ENCODE peak calls at places on chromosomes 12 and 14, in nine cellular contexts. T is HepG2, B is fibroblast of lung, C is hepatocyte, N is PC-3, Q is GM23338, E is GM23248, Y is neural progenitor cell, H is HCT116. V is an unnamed sample.

GRCh38 chr14:21449899-21450216 is 6.1 kb downstream of the CHD8 start:
- DNase-seq in T (no peak), B (no peak), C (no peak), N (no peak), Q (no peak), E (no peak), Y (no peak), H (no peak), V (no peak)

GRCh38 chr14:64623576-64624165 is 73.9 kb downstream of the PPP1R36 start:
- DNase-seq in T (no peak), B (no peak), C (no peak), N (no peak), Q (no peak), E (no peak), Y (peak), H (no peak), V (no peak)

GRCh38 chr12:91379051-91379775 is 196.6 kb upstream of the DCN start:
- DNase-seq in T (no peak), B (no peak), C (no peak), N (no peak), Q (no peak), E (no peak), Y (no peak), H (no peak), V (no peak)

GRCh38 chr12:29831173-29831572 is 47.4 kb upstream of the TMTC1 start:
- DNase-seq in T (no peak), B (no peak), C (no peak), N (no peak), Q (peak), E (no peak), Y (no peak), H (no peak), V (no peak)

GRCh38 chr12:94204647-94205247 is 56.4 kb downstream of the PLXNC1 start:
- DNase-seq in T (no peak), B (no peak), C (no peak), N (no peak), Q (no peak), E (no peak), Y (no peak), H (no peak), V (no peak)

GRCh38 chr14:59919582-59920377 is at the start of gene LRRC9:
- DNase-seq in T (peak), B (peak), C (peak), N (no peak), Q (peak), E (peak), Y (peak), H (no peak), V (no peak)

GRCh38 chr14:65879218-65880009 is 466.9 kb downstream of the FUT8 start:
- DNase-seq in T (no peak), B (peak), C (no peak), N (peak), Q (no peak), E (peak), Y (no peak), H (peak), V (no peak)

GRCh38 chr12:116284401-116284800 is 6.9 kb upstream of the MED13L start:
- DNase-seq in T (no peak), B (no peak), C (no peak), N (no peak), Q (no peak), E (no peak), Y (no peak), H (no peak), V (no peak)

GRCh38 chr12:33439587-33440011 is at the start of gene SYT10:
- DNase-seq in T (no peak), B (peak), C (peak), N (no peak), Q (peak), E (peak), Y (peak), H (no peak), V (no peak)

GRCh38 chr12:101127521-101128219 is 82.4 kb downstream of the SLC5A8 start:
- DNase-seq in T (no peak), B (peak), C (no peak), N (no peak), Q (no peak), E (peak), Y (no peak), H (no peak), V (no peak)

GRCh38 chr12:42039146-42039545 is 105.5 kb downstream of the GXYLT1 start:
- DNase-seq in T (no peak), B (peak), C (no peak), N (peak), Q (peak), E (peak), Y (no peak), H (peak), V (no peak)

GRCh38 chr14:80055912-80056801 is 155.1 kb downstream of the DIO2 start:
- DNase-seq in T (peak), B (peak), C (peak), N (peak), Q (peak), E (peak), Y (peak), H (no peak), V (no peak)

GRCh38 chr14:63308723-63309317 is 9.9 kb downstream of the GPHB5 start:
- DNase-seq in T (peak), B (peak), C (peak), N (peak), Q (peak), E (peak), Y (peak), H (peak), V (no peak)

GRCh38 chr14:76376001-76376404 is at the start of gene ESRRB:
- DNase-seq in T (no peak), B (peak), C (peak), N (no peak), Q (peak), E (peak), Y (peak), H (peak), V (peak)

GRCh38 chr12:49764126-49764525 is 22.8 kb downstream of the TMBIM6 start:
- DNase-seq in T (no peak), B (no peak), C (no peak), N (no peak), Q (no peak), E (no peak), Y (no peak), H (no peak), V (no peak)

GRCh38 chr14:58574623-58575022 is 63.1 kb upstream of the DACT1 start:
- DNase-seq in T (no peak), B (no peak), C (no peak), N (peak), Q (peak), E (peak), Y (no peak), H (no peak), V (no peak)

GRCh38 chr12:45989857-45990467 is 412 bp downstream of the SCAF11 start:
- DNase-seq in T (peak), B (peak), C (peak), N (peak), Q (peak), E (peak), Y (peak), H (peak), V (no peak)

GRCh38 chr14:106039400-106039799 is 513.0 kb downstream of the TMEM121 start:
- DNase-seq in T (no peak), B (no peak), C (no peak), N (peak), Q (peak), E (no peak), Y (no peak), H (peak), V (no peak)

GRCh38 chr12:68236421-68237059 is 10.9 kb upstream of the IL26 start:
- DNase-seq in T (peak), B (no peak), C (no peak), N (peak), Q (no peak), E (peak), Y (no peak), H (no peak), V (no peak)

GRCh38 chr14:100709252-100709955 is 17.3 kb upstream of the DLK1 start:
- DNase-seq in T (no peak), B (peak), C (peak), N (peak), Q (peak), E (peak), Y (peak), H (no peak), V (no peak)

GRCh38 chr14:69484444-69485113 is at the start of gene PLEKHD1:
- DNase-seq in T (no peak), B (no peak), C (peak), N (peak), Q (peak), E (peak), Y (peak), H (peak), V (no peak)
- TF ChIP-seq EZH2 in T (no peak), B (peak), C (peak), N (no peak), Q (no peak), E (no peak), Y (peak), H (no peak), V (no peak)

GRCh38 chr12:108814462-108815211 is 42.7 kb downstream of the SSH1 start:
- DNase-seq in T (no peak), B (no peak), C (no peak), N (no peak), Q (no peak), E (peak), Y (no peak), H (no peak), V (no peak)

GRCh38 chr12:108816652-108817335 is 40.6 kb downstream of the SSH1 start:
- DNase-seq in T (no peak), B (no peak), C (no peak), N (no peak), Q (no peak), E (peak), Y (no peak), H (no peak), V (no peak)

GRCh38 chr12:108817909-108818308 is 39.5 kb downstream of the SSH1 start:
- DNase-seq in T (no peak), B (no peak), C (no peak), N (no peak), Q (no peak), E (no peak), Y (no peak), H (no peak), V (no peak)

GRCh38 chr12:108815369-108815768 is 42.0 kb downstream of the SSH1 start:
- DNase-seq in T (no peak), B (no peak), C (no peak), N (no peak), Q (no peak), E (peak), Y (no peak), H (no peak), V (no peak)

DNA sequence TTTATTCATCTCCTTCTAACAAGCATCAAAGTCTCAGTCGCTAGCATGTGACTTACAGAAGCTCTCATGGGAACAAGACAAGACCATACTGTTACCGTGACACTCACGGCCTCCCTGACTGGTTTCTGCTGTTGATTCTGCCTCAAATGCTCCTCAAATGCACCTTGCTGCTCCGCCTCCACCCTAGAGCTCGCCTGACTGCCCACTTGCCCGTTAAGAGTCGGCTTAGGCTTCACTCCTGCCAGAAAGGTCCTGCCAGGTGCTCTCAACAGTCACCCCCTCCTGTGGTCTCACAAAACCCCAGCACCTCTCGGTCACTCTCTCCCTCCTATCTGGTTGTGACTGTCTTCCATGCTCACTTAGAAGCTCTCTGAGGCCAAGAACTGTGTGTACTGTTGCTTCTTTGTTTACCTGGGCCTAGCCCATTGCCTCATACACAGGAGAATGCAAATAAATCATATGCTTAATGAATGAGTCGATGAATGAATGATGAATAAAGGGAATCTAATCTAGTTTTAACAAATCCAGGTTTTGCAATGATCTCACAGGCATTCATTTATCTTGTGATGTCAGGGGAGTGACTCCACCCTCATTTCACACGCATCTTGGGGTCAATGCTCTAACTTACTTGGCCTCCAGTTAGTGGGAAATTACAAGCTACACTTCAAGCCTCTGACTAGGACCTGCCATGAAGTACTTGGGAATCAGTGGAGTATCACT is 41.3 kb downstream of the SSH1 start:
- DNase-seq in T (no peak), B (peak), C (no peak), N (no peak), Q (no peak), E (peak), Y (no peak), H (no peak), V (no peak)
- H3K27ac ChIP-seq in T (no peak), B (peak), C (no peak), N (no peak), Q (no peak), E (peak), Y (no peak), H (no peak), V (no peak)

GRCh38 chr14:37596790-37597189 is 1.4 kb downstream of the TTC6 start:
- DNase-seq in T (no peak), B (no peak), C (no peak), N (peak), Q (no peak), E (no peak), Y (peak), H (no peak), V (no peak)

GRCh38 chr14:37597538-37598084 is 2.2 kb downstream of the TTC6 start:
- DNase-seq in T (no peak), B (no peak), C (peak), N (peak), Q (peak), E (peak), Y (peak), H (no peak), V (no peak)

GRCh38 chr14:37594916-37595808 is at the start of the genes FOXA1 and TTC6:
- DNase-seq in T (peak), B (peak), C (peak), N (peak), Q (peak), E (peak), Y (peak), H (peak), V (no peak)

GRCh38 chr14:37594238-37594915 is 672 bp downstream of the FOXA1 start:
- DNase-seq in T (peak), B (peak), C (peak), N (peak), Q (peak), E (peak), Y (peak), H (peak), V (peak)

DNA sequence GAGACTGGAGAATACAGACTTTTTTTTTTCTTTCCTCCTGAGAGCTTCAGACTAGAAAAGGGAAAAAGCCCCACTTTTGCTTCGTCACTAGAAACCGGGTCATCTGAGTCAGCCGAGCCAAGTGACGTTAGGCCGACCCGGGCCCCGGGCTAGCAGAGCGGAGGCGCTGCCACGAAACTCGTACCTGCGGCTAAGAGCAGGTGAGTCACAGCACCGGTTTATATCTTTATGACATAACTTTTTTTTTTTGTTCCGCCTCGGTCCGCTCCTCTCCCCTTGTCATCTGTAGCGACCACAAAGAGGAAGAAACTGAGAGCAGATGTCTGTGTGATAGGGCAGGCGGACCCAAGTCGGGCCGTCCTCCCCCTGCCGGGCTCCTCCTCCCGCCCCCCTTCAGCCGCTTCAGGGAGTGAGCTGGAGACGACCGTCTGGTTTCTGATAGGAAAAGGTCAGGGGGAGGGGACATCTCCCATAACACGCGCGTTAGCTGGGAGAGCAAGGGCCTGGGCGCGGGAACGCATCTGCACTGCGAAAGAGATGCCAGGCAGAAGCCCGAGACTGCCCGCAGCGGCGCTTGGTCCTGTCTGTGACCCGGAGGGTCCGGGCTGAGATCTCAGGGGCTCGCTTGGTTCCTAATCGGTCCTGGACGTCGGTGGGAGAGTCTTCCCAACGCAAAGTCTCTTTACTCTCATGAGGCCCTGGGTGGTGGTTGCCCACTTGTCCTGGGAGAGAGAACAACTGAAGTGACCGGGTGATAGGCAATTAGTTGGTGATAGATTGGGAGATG is 573 bp downstream of the TTC6 start:
- DNase-seq in T (peak), B (peak), C (peak), N (peak), Q (peak), E (peak), Y (peak), H (peak), V (no peak)
- TF ChIP-seq EZH2 in T (no peak), B (peak), C (peak), N (no peak), Q (peak), E (no peak), Y (peak), H (no peak), V (no peak)

GRCh38 chr12:110658242-110658641 is 30.7 kb downstream of the HVCN1 start:
- DNase-seq in T (no peak), B (no peak), C (no peak), N (no peak), Q (no peak), E (no peak), Y (no peak), H (no peak), V (no peak)
- H3K27ac ChIP-seq in T (no peak), B (no peak), C (no peak), N (no peak), Q (no peak), E (no peak), Y (no peak), H (no peak), V (no peak)

DNA sequence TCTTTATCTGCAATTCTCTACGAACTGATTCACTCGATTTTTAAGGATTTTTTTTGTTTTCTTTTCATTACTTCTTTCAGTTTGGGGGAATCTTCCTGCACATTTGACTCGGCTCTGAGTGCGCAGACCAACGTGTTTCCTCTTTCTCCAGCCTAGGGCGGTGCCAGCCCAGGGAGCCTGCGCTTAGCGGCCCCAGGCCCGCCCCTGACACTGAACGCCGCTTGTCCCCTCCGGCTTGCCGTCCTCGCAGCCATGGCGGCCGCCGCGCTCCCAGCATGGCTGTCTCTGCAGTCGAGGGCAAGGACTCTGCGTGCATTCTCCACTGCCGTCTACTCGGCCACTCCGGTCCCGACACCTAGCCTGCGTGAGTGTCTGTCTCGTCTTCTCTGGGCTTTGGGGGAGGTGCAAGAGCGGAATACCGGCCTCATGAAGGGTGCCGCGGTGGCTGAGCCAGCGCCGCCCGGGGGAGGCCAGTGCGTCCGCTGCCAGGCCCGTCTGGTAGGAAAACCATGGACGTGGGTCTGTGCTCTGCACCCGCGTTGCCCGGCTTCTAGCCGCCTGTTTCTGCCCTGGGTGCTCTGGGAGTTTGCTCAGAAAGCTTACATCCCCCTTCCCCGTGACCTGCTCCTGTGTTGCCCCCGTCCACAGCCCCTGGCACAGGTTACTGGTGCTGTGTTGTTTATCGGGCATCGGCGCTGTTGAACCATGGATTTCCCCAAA is at the start of gene MRPS35:
- DNase-seq in T (peak), B (peak), C (peak), N (peak), Q (peak), E (peak), Y (peak), H (peak), V (peak)
- TF ChIP-seq EZH2 in T (no peak), B (no peak), C (no peak), N (no peak), Q (no peak), E (no peak), Y (peak), H (no peak), V (no peak)

GRCh38 chr14:93056840-93057585 is 58.7 kb downstream of the ITPK1 start:
- DNase-seq in T (peak), B (no peak), C (no peak), N (no peak), Q (no peak), E (peak), Y (no peak), H (no peak), V (no peak)

GRCh38 chr14:93056166-93056839 is 59.4 kb downstream of the ITPK1 start:
- DNase-seq in T (no peak), B (no peak), C (peak), N (no peak), Q (peak), E (peak), Y (peak), H (no peak), V (no peak)

GRCh38 chr14:93055651-93056115 is 60.0 kb downstream of the ITPK1 start:
- DNase-seq in T (no peak), B (no peak), C (peak), N (no peak), Q (no peak), E (no peak), Y (no peak), H (no peak), V (no peak)

GRCh38 chr14:93054006-93054405 is 61.7 kb downstream of the ITPK1 start:
- DNase-seq in T (no peak), B (no peak), C (no peak), N (no peak), Q (no peak), E (no peak), Y (no peak), H (no peak), V (no peak)

GRCh38 chr14:93054876-93055275 is 60.8 kb downstream of the ITPK1 start:
- DNase-seq in T (no peak), B (no peak), C (no peak), N (no peak), Q (no peak), E (no peak), Y (no peak), H (no peak), V (no peak)
- H3K27ac ChIP-seq in T (no peak), B (no peak), C (no peak), N (no peak), Q (no peak), E (no peak), Y (no peak), H (no peak), V (no peak)